ENCODE peak calls at places on chromosome 5, in nine cellular contexts. D is IMR-90; H is aorta; J is right cardiac atrium; A is CD8-positive, alpha-beta T cell; V is hepatocyte; O is tibial artery; Y is neural progenitor cell; L is ovary. B is an unnamed sample.

GRCh38 chr5:159262472-159262858 is 625 bp upstream of the UBLCP1 start:
- DNase-seq in D (peak; percentile 45), H (no peak), J (no peak), A (no peak), V (no peak), O (no peak), Y (no peak), L (no peak), B (no peak)

GRCh38 chr5:52811067-52811749 is 23.5 kb downstream of the ITGA1 start:
- DNase-seq in D (peak; percentile 77), H (peak; percentile 38), J (no peak), A (no peak), V (peak; percentile 12), O (peak; percentile 73), Y (no peak), L (no peak), B (peak; percentile 44)

GRCh38 chr5:50593681-50594080 is 72.8 kb upstream of the PARP8 start:
- DNase-seq in D (no peak), H (no peak), J (no peak), A (peak; percentile 9), V (no peak), O (no peak), Y (no peak), L (no peak), B (no peak)

GRCh38 chr5:124156408-124157027 is 589.9 kb downstream of the ZNF608 start:
- DNase-seq in D (peak; percentile 45), H (no peak), J (no peak), A (no peak), V (no peak), O (no peak), Y (no peak), L (no peak), B (no peak)

GRCh38 chr5:16889972-16890519 is 46.0 kb downstream of the MYO10 start:
- DNase-seq in D (peak; percentile 78), H (no peak), J (no peak), A (no peak), V (no peak), O (no peak), Y (no peak), L (no peak), B (no peak)

GRCh38 chr5:148786456-148786855 is 40.0 kb upstream of the ADRB2 start:
- DNase-seq in D (peak; percentile 40), H (no peak), J (no peak), A (no peak), V (no peak), O (no peak), Y (no peak), L (no peak), B (no peak)

GRCh38 chr5:148949871-148950863 is 112.7 kb downstream of the SH3TC2 start:
- DNase-seq in D (no peak), H (peak; percentile 72), J (no peak), A (no peak), V (peak; percentile 16), O (peak; percentile 83), Y (no peak), L (no peak), B (peak; percentile 78)

GRCh38 chr5:67031689-67032088 is 164.9 kb downstream of the CD180 start:
- DNase-seq in D (no peak), H (no peak), J (no peak), A (no peak), V (no peak), O (no peak), Y (no peak), L (no peak), B (no peak)

GRCh38 chr5:92641031-92641962 is 939.7 kb downstream of the NR2F1-AS1 start:
- DNase-seq in D (peak; percentile 66), H (no peak), J (no peak), A (no peak), V (peak; percentile 49), O (no peak), Y (no peak), L (peak; percentile 14), B (no peak)

GRCh38 chr5:83184534-83184933 is 107.2 kb downstream of the XRCC4 start:
- DNase-seq in D (no peak), H (no peak), J (no peak), A (no peak), V (no peak), O (no peak), Y (no peak), L (no peak), B (no peak)

GRCh38 chr5:6902597-6902996 is 189.4 kb downstream of the TENT4A start:
- DNase-seq in D (no peak), H (no peak), J (no peak), A (no peak), V (no peak), O (no peak), Y (no peak), L (no peak), B (no peak)

GRCh38 chr5:10913846-10914245 is 152.8 kb upstream of the DAP start:
- DNase-seq in D (peak; percentile 98), H (no peak), J (no peak), A (no peak), V (peak; percentile 74), O (no peak), Y (no peak), L (no peak), B (no peak)

GRCh38 chr5:33588654-33589372 is 148.0 kb downstream of the TARS1 start:
- DNase-seq in D (no peak), H (no peak), J (no peak), A (peak; percentile 6), V (peak; percentile 25), O (no peak), Y (peak; percentile 77), L (no peak), B (no peak)
- H3K9me3 ChIP-seq in D (no peaks in the 10 kb centered on the region), H (no peaks in the 10 kb centered on the region), J (no peaks in the 10 kb centered on the region), A (no peaks in the 10 kb centered on the region), V (no peaks in the 10 kb centered on the region), O (no peaks in the 10 kb centered on the region), Y (no peaks in the 10 kb centered on the region), L (no peaks in the 10 kb centered on the region), B (no peaks in the 10 kb centered on the region)

GRCh38 chr5:3006961-3007551 is 255.6 kb upstream of the IRX2 start:
- DNase-seq in D (no peak), H (no peak), J (no peak), A (no peak), V (no peak), O (peak; percentile 28), Y (no peak), L (no peak), B (no peak)

GRCh38 chr5:3010301-3010952 is 258.9 kb upstream of the IRX2 start:
- DNase-seq in D (no peak), H (no peak), J (no peak), A (no peak), V (no peak), O (no peak), Y (no peak), L (no peak), B (no peak)

GRCh38 chr5:3009605-3010004 is 258.1 kb upstream of the IRX2 start:
- DNase-seq in D (no peak), H (no peak), J (no peak), A (no peak), V (no peak), O (peak; percentile 16), Y (no peak), L (no peak), B (no peak)

GRCh38 chr5:3006526-3006925 is 255.0 kb upstream of the IRX2 start:
- DNase-seq in D (no peak), H (no peak), J (no peak), A (no peak), V (no peak), O (peak; percentile 37), Y (no peak), L (no peak), B (no peak)

GRCh38 chr5:3007577-3007976 is 256.1 kb upstream of the IRX2 start:
- DNase-seq in D (no peak), H (no peak), J (no peak), A (no peak), V (no peak), O (no peak), Y (no peak), L (no peak), B (no peak)
- H3K9me3 ChIP-seq in D (peaks cover 34% of the 10 kb centered on the region), H (peaks cover 2% of the 10 kb centered on the region), J (peaks cover 4% of the 10 kb centered on the region), A (no peaks in the 10 kb centered on the region), V (no peaks in the 10 kb centered on the region), O (no peaks in the 10 kb centered on the region), Y (no peaks in the 10 kb centered on the region), L (no peaks in the 10 kb centered on the region), B (no peaks in the 10 kb centered on the region)

GRCh38 chr5:173641171-173641570 is 24.7 kb upstream of the BOD1 start:
- DNase-seq in D (no peak), H (no peak), J (no peak), A (no peak), V (no peak), O (no peak), Y (no peak), L (no peak), B (no peak)
- H3K9me3 ChIP-seq in D (no peaks in the 10 kb centered on the region), H (no peaks in the 10 kb centered on the region), J (no peaks in the 10 kb centered on the region), A (no peaks in the 10 kb centered on the region), V (no peaks in the 10 kb centered on the region), O (no peaks in the 10 kb centered on the region), Y (no peaks in the 10 kb centered on the region), L (no peaks in the 10 kb centered on the region), B (no peaks in the 10 kb centered on the region)

GRCh38 chr5:1881273-1881586 is 1.5 kb downstream of the IRX4 start:
- DNase-seq in D (no peak), H (no peak), J (no peak), A (no peak), V (peak; percentile 28), O (no peak), Y (peak; percentile 40), L (no peak), B (no peak)

GRCh38 chr5:1883120-1883924 is 597 bp upstream of the IRX4 start:
- DNase-seq in D (no peak), H (peak; percentile 17), J (peak; percentile 42), A (no peak), V (peak; percentile 41), O (no peak), Y (peak; percentile 80), L (no peak), B (peak; percentile 47)

GRCh38 chr5:1882337-1883119 is at the start of gene IRX4:
- DNase-seq in D (peak; percentile 20), H (peak; percentile 35), J (peak; percentile 48), A (no peak), V (no peak), O (no peak), Y (peak; percentile 62), L (no peak), B (peak; percentile 35)

GRCh38 chr5:1880377-1881272 is 2.1 kb downstream of the IRX4 start:
- DNase-seq in D (no peak), H (no peak), J (peak; percentile 11), A (no peak), V (no peak), O (no peak), Y (no peak), L (no peak), B (no peak)

GRCh38 chr5:1881731-1882336 is 891 bp downstream of the IRX4 start:
- DNase-seq in D (no peak), H (no peak), J (peak; percentile 37), A (no peak), V (no peak), O (no peak), Y (peak; percentile 52), L (no peak), B (peak; percentile 36)
- H3K9me3 ChIP-seq in D (peaks cover 8% of the 10 kb centered on the region), H (no peaks in the 10 kb centered on the region), J (no peaks in the 10 kb centered on the region), A (no peaks in the 10 kb centered on the region), V (no peaks in the 10 kb centered on the region), O (no peaks in the 10 kb centered on the region), Y (no peaks in the 10 kb centered on the region), L (peaks cover 4% of the 10 kb centered on the region), B (no peaks in the 10 kb centered on the region)

B was measured in lower lobe of right lung.